ENCODE peak calls at places on chromosome 1, in six cellular contexts. U is H9, G is IMR-90, E is neuronal stem cell, Y is mesenchymal stem cell, N is H1. V is an unnamed sample.

GRCh38 chr1:116540088-116540487 is 30.7 kb downstream of the CD58 start:
- DNase-seq in U (no peak), G (no peak), E (no peak), Y (no peak), N (no peak), V (no peak)

GRCh38 chr1:202264300-202265075 is 70.9 kb downstream of the LGR6 start:
- DNase-seq in U (peak), G (no peak), E (no peak), Y (no peak), N (no peak), V (no peak)

GRCh38 chr1:236471653-236472052 is 52.1 kb upstream of the LGALS8 start:
- DNase-seq in U (no peak), G (no peak), E (no peak), Y (no peak), N (no peak), V (no peak)

GRCh38 chr1:227923353-227924167 is 24.2 kb downstream of the WNT9A start:
- DNase-seq in U (no peak), G (no peak), E (no peak), Y (no peak), N (no peak), V (no peak)

GRCh38 chr1:16442273-16442672 is 1.7 kb downstream of the NECAP2 start:
- DNase-seq in U (no peak), G (no peak), E (no peak), Y (no peak), N (no peak), V (no peak)

GRCh38 chr1:74733616-74734484 is 898 bp downstream of the TYW3 start:
- DNase-seq in U (no peak), G (peak), E (peak), Y (peak), N (no peak), V (peak)

GRCh38 chr1:38135621-38136414 is 89.2 kb upstream of the POU3F1 start:
- DNase-seq in U (no peak), G (no peak), E (no peak), Y (no peak), N (no peak), V (no peak)

GRCh38 chr1:179770887-179771502 is 27.9 kb downstream of the FAM163A start:
- DNase-seq in U (no peak), G (no peak), E (no peak), Y (no peak), N (no peak), V (no peak)

GRCh38 chr1:9651565-9652378 is at the start of gene PIK3CD:
- DNase-seq in U (peak), G (peak), E (peak), Y (peak), N (no peak), V (peak)

GRCh38 chr1:156146749-156147405 is 6.5 kb upstream of the SEMA4A start:
- DNase-seq in U (no peak), G (no peak), E (no peak), Y (peak), N (no peak), V (no peak)

GRCh38 chr1:41484881-41485280 is 398 bp upstream of the EDN2 start:
- DNase-seq in U (no peak), G (no peak), E (no peak), Y (no peak), N (no peak), V (no peak)
- H2BK5ac ChIP-seq in U (no peak), G (peak), E (no peak), Y (no peak), N (peak), V (peak)

DNA sequence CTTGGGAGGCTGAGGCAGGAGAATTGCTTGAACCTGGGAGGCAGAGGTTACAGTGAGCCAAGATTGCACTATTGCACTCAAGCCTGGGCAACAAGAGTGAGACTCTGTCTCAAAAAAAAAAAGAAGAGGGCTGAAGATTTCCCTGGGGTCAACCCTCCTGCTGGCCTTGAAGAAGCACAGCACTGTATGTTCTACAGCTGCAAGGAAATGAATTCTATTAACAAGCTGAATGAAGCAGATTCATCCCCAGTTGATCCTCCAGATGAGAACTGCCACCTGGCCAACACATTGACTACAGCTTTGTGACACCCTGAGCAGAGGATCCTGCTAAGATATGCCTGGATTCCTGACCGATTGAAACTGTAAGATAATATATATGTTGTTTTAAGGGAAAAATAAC is 129.5 kb downstream of the ADSS2 start:
- DNase-seq in U (peak), G (no peak), E (no peak), Y (peak), N (no peak), V (no peak)
- H2AFZ ChIP-seq in U (no peak), G (no peak), E (no peak), Y (no peak), N (no peak), V (no peak)

GRCh38 chr1:216216304-216216703 is 206.9 kb downstream of the USH2A start:
- DNase-seq in U (no peak), G (no peak), E (no peak), Y (no peak), N (no peak), V (no peak)

GRCh38 chr1:216224233-216224632 is 199.0 kb downstream of the USH2A start:
- DNase-seq in U (no peak), G (no peak), E (no peak), Y (no peak), N (no peak), V (no peak)

GRCh38 chr1:216223521-216223920 is 199.7 kb downstream of the USH2A start:
- DNase-seq in U (no peak), G (peak), E (no peak), Y (peak), N (no peak), V (no peak)

GRCh38 chr1:216222302-216222701 is 200.9 kb downstream of the USH2A start:
- DNase-seq in U (no peak), G (peak), E (no peak), Y (peak), N (no peak), V (no peak)

GRCh38 chr1:216221260-216221700 is 202.0 kb downstream of the USH2A start:
- DNase-seq in U (peak), G (peak), E (peak), Y (peak), N (peak), V (peak)
- H2BK5ac ChIP-seq in U (no peak), G (peak), E (no peak), Y (no peak), N (no peak), V (no peak)

GRCh38 chr1:25245393-25245792 is 1.9 kb downstream of the RSRP1 start:
- DNase-seq in U (no peak), G (no peak), E (no peak), Y (no peak), N (no peak), V (no peak)
- H2AFZ ChIP-seq in U (no peak), G (no peak), E (no peak), Y (no peak), N (no peak), V (no peak)

GRCh38 chr1:111449703-111450017 is 396 bp downstream of the ATP5PB start:
- DNase-seq in U (no peak), G (no peak), E (no peak), Y (no peak), N (no peak), V (no peak)

GRCh38 chr1:111448482-111448917 is 556 bp downstream of the WDR77 start:
- DNase-seq in U (no peak), G (peak), E (no peak), Y (no peak), N (no peak), V (no peak)

GRCh38 chr1:111446967-111447892 is 1.8 kb downstream of the WDR77 start:
- DNase-seq in U (no peak), G (no peak), E (no peak), Y (no peak), N (no peak), V (no peak)

GRCh38 chr1:111450185-111450584 is 921 bp downstream of the ATP5PB start:
- DNase-seq in U (no peak), G (no peak), E (no peak), Y (no peak), N (no peak), V (no peak)

GRCh38 chr1:111448918-111449702 is at the start of the genes ATP5PB and WDR77:
- DNase-seq in U (peak), G (peak), E (peak), Y (peak), N (peak), V (peak)
- H2BK5ac ChIP-seq in U (no peak), G (peak), E (no peak), Y (peak), N (peak), V (peak)

V was measured in trophoblast cell.